ENCODE peak calls at places on chromosome 16, in ten cellular contexts. R is neural progenitor cell; G is naive thymus-derived CD4-positive, alpha-beta T cell; Z is lower lobe of right lung; T is activated CD4-positive, alpha-beta T cell treated with anti-CD3 and anti-CD28 coated beads, Interleukin-2, amount 50 U/mL, for 48 hours; E is vagina; Q is KG1; V is NCI-H1092; D is effector memory CD4-positive, alpha-beta T cell; S is thoracic aorta. L is an unnamed sample.

GRCh38 chr16:23469814-23470213 is 16.8 kb upstream of the COG7 start:
- DNase-seq in Q (no peak), E (no peak), D (no peak), V (no peak), S (no peak), R (no peak), Z (no peak), G (no peak), T (no peak), L (no peak)

GRCh38 chr16:89143911-89144675 is 27.5 kb upstream of the CDH15 start:
- DNase-seq in G (no peak), E (no peak), D (no peak), Q (no peak), S (no peak), V (no peak), T (no peak), R (no peak), Z (peak; percentile 38), L (no peak)

GRCh38 chr16:91484-91883 is 13.5 kb downstream of the MPG start:
- DNase-seq in E (no peak), G (no peak), R (no peak), V (peak; percentile 91), S (no peak), Q (no peak), D (no peak), Z (no peak), T (no peak), L (no peak)

GRCh38 chr16:4059969-4060368 is 56.3 kb downstream of the ADCY9 start:
- DNase-seq in Q (no peak), Z (no peak), T (no peak), E (no peak), R (no peak), V (no peak), D (no peak), G (no peak), S (no peak), L (no peak)

GRCh38 chr16:50368410-50369132 is at the start of gene BRD7:
- DNase-seq in Z (peak; percentile 75), R (peak; percentile 91), V (peak; percentile 57), T (peak; percentile 52), D (peak; percentile 60), S (no peak), G (peak; percentile 56), Q (peak; percentile 27), E (no peak), L (peak; percentile 97)

GRCh38 chr16:46885960-46886763 is 2.0 kb downstream of the GPT2 start:
- DNase-seq in R (peak; percentile 71), S (no peak), T (no peak), V (no peak), Q (no peak), G (no peak), E (no peak), D (no peak), Z (no peak), L (peak; percentile 41)

GRCh38 chr16:57577691-57578224 is 35.3 kb downstream of the ADGRG5 start:
- DNase-seq in S (no peak), G (no peak), Z (no peak), Q (peak; percentile 14), V (no peak), D (no peak), E (no peak), T (no peak), R (peak; percentile 16), L (peak; percentile 55)

GRCh38 chr16:49781401-49781800 is 74.5 kb downstream of the ZNF423 start:
- DNase-seq in Z (no peak), E (no peak), T (no peak), R (no peak), S (no peak), V (no peak), G (no peak), D (no peak), Q (no peak), L (no peak)

GRCh38 chr16:5031601-5032000 is 2.1 kb downstream of the NAGPA start:
- DNase-seq in S (no peak), Z (peak; percentile 27), R (no peak), V (no peak), G (no peak), T (no peak), D (no peak), E (no peak), Q (no peak), L (no peak)

GRCh38 chr16:53090591-53091507 is 36.1 kb downstream of the CHD9 start:
- DNase-seq in T (no peak), V (peak; percentile 25), S (peak; percentile 86), R (peak; percentile 23), E (no peak), Q (peak; percentile 24), D (no peak), G (no peak), Z (peak; percentile 87), L (peak; percentile 29)

GRCh38 chr16:68065716-68066305 is 19.4 kb upstream of the NFATC3 start:
- DNase-seq in Z (no peak), T (no peak), Q (no peak), R (no peak), E (no peak), V (no peak), G (no peak), S (no peak), D (no peak), L (no peak)

GRCh38 chr16:72928089-72928981 is 119.6 kb downstream of the ZFHX3 start:
- DNase-seq in Z (no peak), R (no peak), E (no peak), S (no peak), G (no peak), V (no peak), Q (no peak), D (no peak), T (no peak), L (no peak)

GRCh38 chr16:894136-894535 is 76.6 kb downstream of the LMF1 start:
- DNase-seq in G (no peak), S (no peak), D (no peak), Q (no peak), V (no peak), T (no peak), R (no peak), E (no peak), Z (no peak), L (no peak)

GRCh38 chr16:27475561-27475960 is 73.6 kb downstream of the IL21R start:
- DNase-seq in T (no peak), V (no peak), S (no peak), E (no peak), Q (no peak), R (no peak), D (no peak), Z (no peak), G (no peak), L (no peak)

GRCh38 chr16:88782454-88783390 is 2.3 kb downstream of the PIEZO1 start:
- DNase-seq in G (no peak), Z (peak; percentile 45), S (no peak), Q (no peak), V (no peak), D (no peak), E (no peak), T (peak; percentile 84), R (no peak), L (no peak)

GRCh38 chr16:48138543-48138942 is 17.2 kb downstream of the ABCC12 start:
- DNase-seq in Q (no peak), R (no peak), T (no peak), G (no peak), D (no peak), Z (no peak), S (no peak), E (no peak), V (no peak), L (no peak)

GRCh38 chr16:10878644-10879498 is 1.9 kb downstream of the CIITA start:
- DNase-seq in G (no peak), R (peak; percentile 24), T (peak; percentile 34), S (no peak), D (no peak), Z (peak; percentile 86), V (no peak), Q (no peak), E (no peak), L (peak; percentile 70)

GRCh38 chr16:86171329-86171728 is 272.4 kb downstream of the IRF8 start:
- DNase-seq in G (no peak), T (no peak), Z (no peak), D (no peak), Q (no peak), E (no peak), S (no peak), R (no peak), V (no peak), L (no peak)

GRCh38 chr16:85072947-85073346 is 39.3 kb downstream of the CIBAR2 start:
- DNase-seq in D (no peak), T (no peak), G (no peak), R (no peak), Q (no peak), V (no peak), S (no peak), E (no peak), Z (no peak), L (no peak)

GRCh38 chr16:84088695-84089395 is 27.9 kb downstream of the MBTPS1 start:
- DNase-seq in E (no peak), Z (no peak), S (no peak), D (peak; percentile 27), G (peak; percentile 50), Q (no peak), T (peak; percentile 54), R (no peak), V (no peak), L (no peak)

GRCh38 chr16:86680137-86680536 is 101.8 kb downstream of the FOXL1 start:
- DNase-seq in D (no peak), T (no peak), Z (no peak), V (no peak), Q (no peak), S (no peak), G (no peak), R (no peak), E (no peak), L (no peak)

GRCh38 chr16:77807-78443 is at the start of gene MPG:
- DNase-seq in D (peak; percentile 77), Q (peak; percentile 27), T (peak; percentile 85), Z (peak; percentile 88), E (no peak), R (peak; percentile 89), S (no peak), V (peak; percentile 75), G (peak; percentile 67), L (peak; percentile 100)

GRCh38 chr16:728890-729744 is 2.2 kb downstream of the HAGHL start:
- DNase-seq in R (no peak), Z (no peak), Q (no peak), T (no peak), G (no peak), E (no peak), V (no peak), D (no peak), S (no peak), L (peak; percentile 66)

GRCh38 chr16:60945225-60945624 is 1091.0 kb downstream of the CDH8 start:
- DNase-seq in G (no peak), V (no peak), D (no peak), T (no peak), Q (no peak), S (no peak), R (peak; percentile 79), Z (no peak), E (no peak), L (no peak)

GRCh38 chr16:1486551-1487390 is 2.0 kb downstream of the PTX4 start:
- DNase-seq in S (no peak), E (no peak), R (no peak), D (no peak), G (no peak), Z (peak; percentile 35), V (no peak), Q (no peak), T (no peak), L (no peak)

GRCh38 chr16:74580828-74581227 is 26.1 kb downstream of the GLG1 start:
- DNase-seq in S (no peak), D (no peak), G (no peak), Q (no peak), T (no peak), E (no peak), R (no peak), V (no peak), Z (no peak), L (no peak)

L was measured in SK-N-SH.